ENCODE peak calls at places on chromosomes 6 and 20, in four cellular contexts. Q is bronchial epithelial cell, R is OCI-LY7, K is endothelial cell of umbilical vein. A is an unnamed sample.

GRCh38 chr6:44129841-44130322 is 2.5 kb downstream of the TMEM63B start:
- DNase-seq in R (no peak), K (no peak), Q (no peak), A (no peak)

GRCh38 chr6:7262037-7262461 is 51.0 kb downstream of the SSR1 start:
- DNase-seq in R (no peak), K (no peak), Q (no peak), A (no peak)

GRCh38 chr6:159467473-159468041 is 225.5 kb downstream of the SOD2 start:
- DNase-seq in R (peak; percentile 90), Q (no peak), K (no peak), A (peak; percentile 57)

GRCh38 chr20:11529046-11529445 is 388.6 kb upstream of the BTBD3 start:
- DNase-seq in Q (peak; percentile 76), R (no peak), K (no peak), A (no peak)

GRCh38 chr6:74713941-74714340 is 491.9 kb downstream of the COL12A1 start:
- DNase-seq in R (no peak), K (no peak), Q (no peak), A (no peak)

GRCh38 chr20:50188287-50188688 is 2.3 kb upstream of the CEBPB start:
- DNase-seq in K (no peak), Q (no peak), R (no peak), A (no peak)

GRCh38 chr20:20360464-20360863 is 7.4 kb upstream of the INSM1 start:
- DNase-seq in K (peak; percentile 69), Q (peak; percentile 53), R (peak; percentile 39), A (no peak)

GRCh38 chr6:48883116-48883515 is 579.9 kb downstream of the MMUT start:
- DNase-seq in K (peak; percentile 10), R (no peak), Q (no peak), A (no peak)

GRCh38 chr6:35050291-35050987 is 90.7 kb downstream of the TCP11 start:
- DNase-seq in R (no peak), Q (no peak), K (no peak), A (no peak)

GRCh38 chr6:135423649-135424128 is 73.9 kb downstream of the AHI1 start:
- DNase-seq in R (peak; percentile 77), Q (peak; percentile 54), K (peak; percentile 62), A (peak; percentile 40)

GRCh38 chr20:42650345-42650744 is 539.4 kb downstream of the PTPRT start:
- DNase-seq in K (no peak), Q (no peak), R (no peak), A (no peak)

GRCh38 chr20:48747840-48748416 is 79.9 kb downstream of the PREX1 start:
- DNase-seq in Q (no peak), K (no peak), R (peak; percentile 24), A (no peak)

GRCh38 chr20:48743807-48744206 is 84.0 kb downstream of the PREX1 start:
- DNase-seq in R (no peak), K (no peak), Q (no peak), A (no peak)

GRCh38 chr20:48744515-48744914 is 83.3 kb downstream of the PREX1 start:
- DNase-seq in K (no peak), R (no peak), Q (no peak), A (no peak)

GRCh38 chr20:48742912-48743680 is 84.7 kb downstream of the PREX1 start:
- DNase-seq in R (no peak), Q (no peak), K (no peak), A (no peak)

GRCh38 chr20:48745330-48745729 is 82.5 kb downstream of the PREX1 start:
- DNase-seq in R (no peak), K (no peak), Q (no peak), A (no peak)
- TF ChIP-seq CTCF in R (no peak), K (no peak), Q (no peak), A (no peak)

GRCh38 chr6:18155864-18156396 is 708 bp downstream of the KDM1B start:
- DNase-seq in Q (peak; percentile 95), R (peak; percentile 91), K (peak; percentile 40), A (peak; percentile 74)
- TF ChIP-seq CTCF in Q (peak; percentile 63), R (peak; percentile 62), K (peak; percentile 35), A (peak; percentile 32)

DNA sequence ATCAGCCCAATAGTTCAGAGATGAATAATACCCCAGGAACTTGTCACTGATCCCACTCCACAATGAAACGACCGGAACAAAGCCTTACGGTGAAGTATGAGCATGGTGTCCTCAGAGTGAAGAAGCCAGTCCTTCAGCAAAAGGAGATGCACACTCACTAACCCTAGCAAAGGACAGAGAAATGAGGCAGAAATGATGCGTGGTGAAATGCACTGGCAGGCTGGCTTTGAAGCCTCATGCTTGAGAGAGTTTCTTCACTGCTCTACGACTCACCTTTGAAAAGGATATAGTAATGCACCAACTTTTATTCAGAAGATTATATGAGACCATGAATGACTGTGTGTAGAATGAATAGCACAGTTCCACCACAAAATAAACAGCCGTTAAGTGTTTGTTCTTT is 74.8 kb downstream of the PHACTR1 start:
- DNase-seq in K (no peak), R (no peak), Q (peak; percentile 75), A (no peak)
- TF ChIP-seq CTCF in K (no peak), R (no peak), Q (no peak), A (no peak)

DNA sequence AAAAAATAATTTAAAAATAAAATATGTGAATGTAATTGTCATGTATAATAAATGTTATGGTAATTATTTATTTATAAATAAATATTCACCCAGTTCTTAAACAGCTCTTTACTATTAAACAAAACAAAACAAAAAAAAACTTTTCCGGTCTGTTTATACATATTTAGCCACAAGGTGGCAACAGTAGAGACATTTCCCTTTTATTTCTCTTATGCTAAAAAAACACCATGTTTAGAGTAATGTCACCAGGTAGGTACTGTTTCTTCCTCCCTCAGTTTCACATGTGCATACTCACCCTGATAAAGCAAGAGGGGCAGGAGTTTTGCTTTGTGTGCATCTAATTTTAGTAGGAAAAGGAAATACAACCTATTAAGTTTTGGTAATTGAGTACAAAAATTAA is 610.4 kb upstream of the IMPG1 start:
- DNase-seq in K (peak; percentile 40), Q (peak; percentile 26), R (peak; percentile 16), A (no peak)
- TF ChIP-seq CTCF in K (peak; percentile 22), Q (peak; percentile 28), R (peak; percentile 73), A (peak; percentile 32)

GRCh38 chr20:58651548-58651822 is 402 bp downstream of the STX16 start:
- DNase-seq in Q (no peak), R (peak; percentile 5), K (peak; percentile 34), A (no peak)

GRCh38 chr20:58651823-58652605 is 931 bp downstream of the STX16 start:
- DNase-seq in R (peak; percentile 79), Q (peak; percentile 64), K (peak; percentile 74), A (peak; percentile 88)

GRCh38 chr20:58650776-58651547 is at the start of gene STX16:
- DNase-seq in K (peak; percentile 87), Q (peak; percentile 72), R (peak; percentile 94), A (peak; percentile 96)

GRCh38 chr20:58649288-58650180 is 1.5 kb upstream of the STX16 start:
- DNase-seq in Q (no peak), K (no peak), R (no peak), A (peak; percentile 41)

GRCh38 chr20:58650181-58650775 is 805 bp upstream of the STX16 start:
- DNase-seq in R (no peak), Q (no peak), K (no peak), A (peak; percentile 53)
- TF ChIP-seq CTCF in R (no peak), Q (no peak), K (no peak), A (peak; percentile 78)

DNA sequence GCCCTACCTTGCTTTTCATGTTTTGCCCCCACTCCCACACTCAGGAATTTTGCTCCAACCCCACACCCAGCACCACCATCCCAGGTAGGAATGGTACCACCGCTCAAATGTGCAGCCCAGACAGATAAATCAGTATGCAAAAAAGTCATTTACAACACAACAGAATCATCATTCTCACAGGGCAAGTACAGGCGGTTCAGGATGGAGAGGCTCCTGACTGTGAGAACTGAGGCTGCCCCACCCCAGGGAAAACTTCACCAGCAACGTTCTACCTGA is 31.1 kb downstream of the TRAM2 start:
- DNase-seq in Q (peak; percentile 28), K (no peak), R (no peak), A (no peak)
- TF ChIP-seq CTCF in Q (no peak), K (no peak), R (no peak), A (no peak)

GRCh38 chr6:31132806-31133205 is 6.1 kb downstream of the PSORS1C2 start:
- DNase-seq in R (no peak), Q (no peak), K (no peak), A (no peak)
- TF ChIP-seq CTCF in R (no peak), Q (no peak), K (no peak), A (no peak)

A was measured in GM06990.